ENCODE peak calls at places on chromosomes 3 and 15, in four cellular contexts. F is pancreas, T is endothelial cell, P is cardiac fibroblast. D is an unnamed sample.

GRCh38 chr3:71930056-71930991 is 145.4 kb upstream of the PROK2 start:
- DNase-seq in F (no peak), T (peak), P (peak), D (peak)

GRCh38 chr15:70195808-70196304 is 98.1 kb upstream of the TLE3 start:
- DNase-seq in F (peak), T (no peak), P (peak), D (peak)

GRCh38 chr3:54046677-54047214 is 75.6 kb upstream of the CACNA2D3 start:
- DNase-seq in F (no peak), T (no peak), P (peak), D (peak)

GRCh38 chr15:96123630-96124187 is 206.8 kb upstream of the NR2F2 start:
- DNase-seq in F (no peak), T (no peak), P (no peak), D (no peak)

GRCh38 chr15:70275461-70276138 is 177.9 kb upstream of the TLE3 start:
- DNase-seq in F (peak), T (no peak), P (no peak), D (no peak)

GRCh38 chr3:190076138-190076537 is 44.6 kb downstream of the P3H2 start:
- DNase-seq in F (no peak), T (no peak), P (peak), D (no peak)

GRCh38 chr15:41307679-41308078 is 24.7 kb downstream of the OIP5 start:
- DNase-seq in F (no peak), T (no peak), P (no peak), D (no peak)

GRCh38 chr15:63041982-63042878 is at the start of gene TPM1:
- DNase-seq in F (peak), T (peak), P (peak), D (peak)

GRCh38 chr3:46947981-46948791 is 28.4 kb downstream of the CCDC12 start:
- DNase-seq in F (no peak), T (no peak), P (peak), D (peak)

GRCh38 chr3:147139341-147139740 is 267.0 kb downstream of the ZIC4 start:
- DNase-seq in F (no peak), T (no peak), P (no peak), D (no peak)

GRCh38 chr3:487580-487979 is 291.0 kb downstream of the CHL1 start:
- DNase-seq in F (no peak), T (no peak), P (no peak), D (peak)

GRCh38 chr3:57910988-57911387 is 97.2 kb upstream of the FLNB start:
- DNase-seq in F (no peak), T (peak), P (no peak), D (peak)

GRCh38 chr3:148955544-148956346 is 35.6 kb upstream of the GYG1 start:
- DNase-seq in F (no peak), T (peak), P (peak), D (peak)

GRCh38 chr3:127410678-127411077 is 122.8 kb upstream of the PRR20G start:
- DNase-seq in F (peak), T (no peak), P (no peak), D (no peak)

GRCh38 chr3:29452923-29453277 is 172.0 kb downstream of the RBMS3 start:
- DNase-seq in F (no peak), T (no peak), P (no peak), D (no peak)

GRCh38 chr3:60034047-60034446 is 984.2 kb upstream of the CFAP20DC start:
- DNase-seq in F (no peak), T (no peak), P (no peak), D (no peak)

GRCh38 chr15:92654662-92655061 is 913 bp downstream of the FAM174B start:
- DNase-seq in F (no peak), T (no peak), P (no peak), D (no peak)

GRCh38 chr15:38354321-38354929 is 99.5 kb upstream of the FAM98B start:
- DNase-seq in F (no peak), T (peak), P (peak), D (peak)

GRCh38 chr3:178504128-178504527 is 32.1 kb upstream of the KCNMB2 start:
- DNase-seq in F (no peak), T (no peak), P (no peak), D (no peak)

GRCh38 chr15:92097473-92098178 is 244.1 kb downstream of the SLCO3A1 start:
- DNase-seq in F (peak), T (peak), P (peak), D (peak)

GRCh38 chr15:53829471-53829870 is 70.0 kb upstream of the WDR72 start:
- DNase-seq in F (no peak), T (no peak), P (no peak), D (no peak)

GRCh38 chr3:151400341-151400740 is 15.8 kb upstream of the P2RY12 start:
- DNase-seq in F (no peak), T (no peak), P (no peak), D (no peak)

GRCh38 chr3:14415501-14415900 is 13.1 kb downstream of the SLC6A6 start:
- DNase-seq in F (no peak), T (no peak), P (peak), D (peak)

GRCh38 chr15:90911906-90912769 is 9.0 kb downstream of the MAN2A2 start:
- DNase-seq in F (no peak), T (no peak), P (no peak), D (no peak)

GRCh38 chr3:120450261-120450913 is 405 bp downstream of the FSTL1 start:
- DNase-seq in F (peak), T (peak), P (peak), D (peak)

GRCh38 chr3:72461787-72462186 is 386.5 kb downstream of the SHQ1 start:
- DNase-seq in F (no peak), T (no peak), P (peak), D (no peak)

GRCh38 chr15:101115887-101116680 is 135.8 kb downstream of the CHSY1 start:
- DNase-seq in F (no peak), T (no peak), P (peak), D (no peak)

GRCh38 chr3:71721721-71722157 is 3.5 kb downstream of the EIF4E3 start:
- DNase-seq in F (no peak), T (no peak), P (no peak), D (no peak)

GRCh38 chr3:171461087-171461917 is 1.1 kb upstream of the TNIK start:
- DNase-seq in F (no peak), T (no peak), P (peak), D (peak)

GRCh38 chr3:33886015-33886414 is 87.6 kb downstream of the PDCD6IP start:
- DNase-seq in F (no peak), T (no peak), P (no peak), D (peak)

GRCh38 chr3:42961633-42962032 is 17.5 kb upstream of the GASK1A start:
- DNase-seq in F (no peak), T (peak), P (peak), D (peak)

GRCh38 chr15:64870350-64870749 is 28.6 kb downstream of the PLEKHO2 start:
- DNase-seq in F (no peak), T (no peak), P (no peak), D (no peak)

GRCh38 chr3:19154693-19155250 is 6.5 kb downstream of the KCNH8 start:
- DNase-seq in F (no peak), T (no peak), P (no peak), D (no peak)

GRCh38 chr15:93495799-93496637 is 407.0 kb upstream of the RGMA start:
- DNase-seq in F (no peak), T (no peak), P (no peak), D (no peak)

GRCh38 chr3:7504886-7505775 is 644.2 kb downstream of the GRM7 start:
- DNase-seq in F (no peak), T (peak), P (peak), D (peak)

GRCh38 chr15:81069909-81070308 is 64.2 kb upstream of the CFAP161 start:
- DNase-seq in F (no peak), T (no peak), P (no peak), D (no peak)

GRCh38 chr15:83192742-83193141 is 14.9 kb downstream of the HDGFL3 start:
- DNase-seq in F (no peak), T (no peak), P (peak), D (no peak)

GRCh38 chr3:126955004-126955790 is 27.7 kb upstream of the PLXNA1 start:
- DNase-seq in F (peak), T (no peak), P (no peak), D (no peak)

GRCh38 chr3:112373476-112373875 is 40.5 kb downstream of the CD200 start:
- DNase-seq in F (no peak), T (no peak), P (no peak), D (no peak)

GRCh38 chr3:126542340-126543241 is 16.1 kb downstream of the C3orf22 start:
- DNase-seq in F (peak), T (peak), P (no peak), D (no peak)

GRCh38 chr3:118760611-118761606 is 273.7 kb downstream of the IGSF11 start:
- DNase-seq in F (no peak), T (no peak), P (no peak), D (peak)
- TF ChIP-seq CTCF in F (no peak), T (no peak), P (no peak), D (no peak)

GRCh38 chr3:23805881-23806321 is at the start of gene UBE2E1:
- DNase-seq in F (peak), T (peak), P (peak), D (peak)

GRCh38 chr3:23806322-23807160 is 786 bp downstream of the UBE2E1 start:
- DNase-seq in F (peak), T (peak), P (peak), D (no peak)

GRCh38 chr3:23807161-23808015 is 1.6 kb downstream of the UBE2E1 start:
- DNase-seq in F (no peak), T (no peak), P (peak), D (peak)

GRCh38 chr3:23804441-23805227 is 1.1 kb upstream of the UBE2E1 start:
- DNase-seq in F (no peak), T (no peak), P (peak), D (no peak)

DNA sequence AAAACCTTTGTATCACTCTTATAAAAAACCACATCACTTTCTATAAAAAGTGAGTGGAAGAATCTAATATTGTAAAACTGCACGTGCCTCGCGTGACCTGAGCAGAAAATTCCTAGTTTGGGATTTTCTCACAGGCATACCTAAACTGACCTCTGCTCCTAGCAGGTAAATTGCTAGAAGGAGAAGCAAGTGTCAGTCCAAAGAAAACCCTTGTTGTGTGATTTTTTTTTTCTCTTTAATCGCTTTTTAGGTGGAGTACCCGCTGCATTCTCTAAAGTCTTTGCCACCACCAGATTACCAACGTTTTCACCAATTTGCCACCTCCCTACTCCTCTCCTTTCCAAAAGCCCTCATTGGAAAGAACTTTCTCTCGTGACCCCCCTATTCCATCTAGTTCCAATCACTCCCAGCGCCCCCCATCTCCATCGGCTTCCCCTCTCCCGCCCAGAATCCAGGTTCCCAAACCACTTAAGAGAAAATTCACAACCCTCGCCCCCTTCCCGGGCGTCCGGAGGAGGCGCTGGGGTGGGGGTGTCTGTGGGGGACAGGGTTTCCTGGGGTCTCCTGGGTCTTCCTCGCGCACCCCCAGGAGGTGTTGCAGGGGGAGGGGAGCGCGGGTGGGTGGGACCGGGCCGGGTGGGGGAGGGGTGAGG is 401 bp upstream of the UBE2E1 start:
- DNase-seq in F (no peak), T (no peak), P (no peak), D (no peak)
- TF ChIP-seq CTCF in F (no peak), T (no peak), P (no peak), D (no peak)

GRCh38 chr3:15797600-15798303 is at the start of gene ANKRD28:
- DNase-seq in F (no peak), T (peak), P (peak), D (peak)
- TF ChIP-seq CTCF in F (no peak), T (no peak), P (peak), D (peak)

GRCh38 chr3:96865605-96866004 is 51.2 kb downstream of the EPHA6 start:
- DNase-seq in F (no peak), T (no peak), P (no peak), D (no peak)

GRCh38 chr3:96863129-96863740 is 48.8 kb downstream of the EPHA6 start:
- DNase-seq in F (no peak), T (peak), P (peak), D (peak)
- TF ChIP-seq CTCF in F (peak), T (peak), P (peak), D (peak)

DNA sequence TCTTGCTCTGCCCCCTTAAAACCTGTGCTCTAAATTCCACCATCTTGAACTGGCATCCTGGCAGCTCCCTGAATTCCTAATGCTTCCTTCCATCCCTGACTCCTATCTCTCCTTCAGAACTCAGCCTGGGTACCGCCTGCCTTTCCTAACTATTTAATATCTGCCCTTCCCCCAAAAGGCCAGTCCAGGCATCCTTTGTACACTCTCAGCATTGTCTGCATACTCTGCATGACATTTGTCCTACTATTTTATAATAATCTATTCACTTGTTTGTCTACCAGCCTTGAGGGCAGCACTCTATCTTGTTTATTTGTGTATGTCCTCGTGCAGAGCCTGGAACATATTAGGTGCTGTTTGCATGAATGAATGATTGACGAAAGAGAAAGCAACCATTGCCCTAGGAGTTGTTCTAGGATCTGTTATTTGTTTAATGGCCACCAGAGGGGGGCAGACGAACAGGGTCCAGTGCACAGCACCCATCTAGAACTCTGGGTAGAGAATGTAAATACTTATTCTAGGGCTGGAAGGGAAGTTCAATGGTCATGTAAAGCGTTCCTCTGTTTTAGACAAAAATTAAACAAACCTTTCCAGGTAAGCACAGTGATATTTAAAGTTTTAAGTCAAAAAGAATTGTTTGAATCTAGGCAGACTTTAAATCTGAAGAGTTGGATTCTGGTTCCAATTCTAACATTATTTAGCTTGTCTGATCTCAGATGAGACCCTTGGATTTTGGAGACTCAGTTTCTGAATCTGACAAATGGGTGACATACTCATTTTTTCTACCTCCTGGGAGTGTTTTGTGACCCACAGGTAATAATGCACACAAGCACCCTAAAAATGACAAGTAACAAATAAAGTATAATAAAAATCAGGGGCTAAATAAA is 125.8 kb upstream of the GALNT15 start:
- DNase-seq in F (no peak), T (peak), P (peak), D (peak)
- TF ChIP-seq CTCF in F (peak), T (peak), P (peak), D (peak)

D was measured in MCF 10A.